ENCODE peak calls at places on chromosomes 11 and 22, in seven cellular contexts. J, Q, U, O, X, C and T are unnamed samples.

GRCh38 chr11:28690746-28691145 is 582.6 kb downstream of the METTL15 start:
- DNase-seq in J (peak), Q (no peak), U (no peak), O (no peak), X (peak), C (no peak), T (no peak)

GRCh38 chr11:66652651-66653050 is 14.1 kb downstream of the RBM4 start:
- DNase-seq in J (no peak), Q (no peak), U (no peak), O (no peak), X (no peak), C (no peak), T (no peak)

GRCh38 chr22:27561301-27561820 is 240.2 kb downstream of the MN1 start:
- DNase-seq in J (no peak), Q (no peak), U (peak), O (no peak), X (no peak), C (no peak), T (no peak)

GRCh38 chr11:61688368-61689163 is 8.4 kb downstream of the DAGLA start:
- DNase-seq in J (no peak), Q (no peak), U (no peak), O (no peak), X (no peak), C (peak), T (peak)

GRCh38 chr11:46291441-46292143 is 14.1 kb downstream of the CREB3L1 start:
- DNase-seq in J (peak), Q (no peak), U (no peak), O (no peak), X (peak), C (no peak), T (no peak)

GRCh38 chr11:8234425-8234821 is 29.3 kb downstream of the LMO1 start:
- DNase-seq in J (no peak), Q (no peak), U (peak), O (no peak), X (no peak), C (no peak), T (peak)

GRCh38 chr22:38350444-38351359 is 33.5 kb upstream of the CSNK1E start:
- DNase-seq in J (no peak), Q (no peak), U (no peak), O (no peak), X (no peak), C (no peak), T (no peak)

GRCh38 chr22:38097557-38098409 is 12.7 kb downstream of the BAIAP2L2 start:
- DNase-seq in J (peak), Q (no peak), U (peak), O (peak), X (peak), C (peak), T (peak)

GRCh38 chr22:38700271-38700788 is 413 bp downstream of the JOSD1 start:
- DNase-seq in J (no peak), Q (no peak), U (peak), O (no peak), X (peak), C (peak), T (no peak)

GRCh38 chr11:73983764-73984543 is 1.3 kb upstream of the UCP2 start:
- DNase-seq in J (no peak), Q (no peak), U (no peak), O (no peak), X (no peak), C (no peak), T (no peak)

GRCh38 chr11:44570411-44571155 is 5.1 kb downstream of the CD82 start:
- DNase-seq in J (no peak), Q (no peak), U (no peak), O (no peak), X (peak), C (no peak), T (no peak)

GRCh38 chr11:44047931-44048431 is at the start of gene ACCSL:
- DNase-seq in J (no peak), Q (no peak), U (no peak), O (no peak), X (no peak), C (no peak), T (peak)

GRCh38 chr11:15186146-15186545 is 71.4 kb downstream of the INSC start:
- DNase-seq in J (no peak), Q (no peak), U (no peak), O (no peak), X (no peak), C (peak), T (no peak)

GRCh38 chr22:27206001-27206746 is 548.8 kb downstream of the MIAT start:
- DNase-seq in J (peak), Q (no peak), U (no peak), O (no peak), X (no peak), C (no peak), T (no peak)

GRCh38 chr22:23110922-23111527 is 30.8 kb downstream of the RSPH14 start:
- DNase-seq in J (no peak), Q (no peak), U (peak), O (no peak), X (no peak), C (no peak), T (no peak)

GRCh38 chr11:10495464-10495786 is 40.4 kb downstream of the AMPD3 start:
- DNase-seq in J (no peak), Q (no peak), U (no peak), O (no peak), X (no peak), C (no peak), T (no peak)

GRCh38 chr22:46119093-46119728 is 31.1 kb upstream of the PPARA start:
- DNase-seq in J (no peak), Q (no peak), U (no peak), O (no peak), X (no peak), C (no peak), T (no peak)
- H2BK5ac ChIP-seq in J (no peak), Q (no peak), U (no peak), O (no peak), X (no peak), C (no peak), T (no peak)

GRCh38 chr11:113382121-113382520 is 5.5 kb upstream of the ANKK1 start:
- DNase-seq in J (no peak), Q (no peak), U (no peak), O (no peak), X (no peak), C (no peak), T (peak)
- H2BK5ac ChIP-seq in J (no peak), Q (no peak), U (no peak), O (no peak), X (no peak), C (no peak), T (no peak)

GRCh38 chr22:32018056-32018455 is 25.0 kb upstream of the SLC5A1 start:
- DNase-seq in J (no peak), Q (no peak), U (no peak), O (no peak), X (no peak), C (peak), T (no peak)
- H2BK5ac ChIP-seq in J (no peak), Q (no peak), U (no peak), O (no peak), X (no peak), C (no peak), T (no peak)

DNA sequence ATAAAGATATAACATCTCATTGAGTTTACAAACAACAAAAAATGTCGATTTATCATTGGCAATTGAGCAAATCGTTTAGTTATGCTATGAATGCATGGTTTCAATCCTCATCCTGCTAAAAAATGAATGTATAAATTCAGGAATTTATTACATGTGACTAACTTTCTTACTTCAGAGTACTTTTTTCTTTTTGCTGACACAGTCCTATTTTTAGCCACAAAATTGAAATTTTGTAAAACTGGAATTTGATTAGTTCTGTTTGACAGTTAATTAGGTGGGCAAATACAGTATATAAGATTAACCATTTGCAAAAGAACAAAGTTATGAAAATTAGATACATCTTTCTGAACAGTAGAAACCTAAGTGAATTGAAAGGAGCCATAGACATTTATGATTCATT is 925.0 kb upstream of the CHORDC1 start:
- DNase-seq in J (no peak), Q (no peak), U (no peak), O (no peak), X (no peak), C (no peak), T (no peak)
- H2BK5ac ChIP-seq in J (no peak), Q (no peak), U (no peak), O (no peak), X (no peak), C (no peak), T (no peak)

GRCh38 chr11:128581908-128582307 is 5.5 kb downstream of the ETS1 start:
- DNase-seq in J (no peak), Q (no peak), U (no peak), O (no peak), X (no peak), C (no peak), T (no peak)
- H2BK5ac ChIP-seq in J (no peak), Q (peak), U (no peak), O (no peak), X (no peak), C (no peak), T (no peak)

GRCh38 chr22:19659805-19660345 is 54.4 kb upstream of the SEPTIN5 start:
- DNase-seq in J (no peak), Q (no peak), U (no peak), O (no peak), X (no peak), C (no peak), T (no peak)
- H2BK5ac ChIP-seq in J (no peak), Q (no peak), U (no peak), O (no peak), X (no peak), C (no peak), T (no peak)

DNA sequence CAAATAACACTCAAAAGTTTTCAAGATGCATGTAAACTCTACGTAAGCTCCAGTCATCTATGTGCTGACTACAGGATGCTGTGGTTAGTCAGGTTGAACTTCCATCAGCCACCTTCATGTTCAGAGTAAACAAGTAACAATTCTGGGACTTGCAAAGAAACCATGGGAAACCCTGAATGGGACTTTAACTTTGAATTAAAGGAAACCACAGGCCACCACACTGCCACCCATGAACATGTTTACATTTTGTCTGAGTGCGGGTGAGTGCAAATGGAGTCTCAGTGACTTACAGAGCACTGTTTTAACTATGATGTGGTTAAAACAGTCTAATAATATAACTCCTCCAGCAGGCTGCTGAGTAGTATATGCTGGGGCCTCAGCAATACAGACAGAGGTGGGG is 12.9 kb upstream of the SYTL2 start:
- DNase-seq in J (peak), Q (no peak), U (no peak), O (no peak), X (peak), C (no peak), T (no peak)
- H2BK5ac ChIP-seq in J (peak), Q (no peak), U (no peak), O (no peak), X (no peak), C (no peak), T (no peak)

GRCh38 chr11:77959434-77959833 is 35.0 kb downstream of the INTS4 start:
- DNase-seq in J (peak), Q (no peak), U (no peak), O (no peak), X (peak), C (no peak), T (no peak)
- H2BK5ac ChIP-seq in J (no peak), Q (no peak), U (no peak), O (no peak), X (no peak), C (no peak), T (no peak)

DNA sequence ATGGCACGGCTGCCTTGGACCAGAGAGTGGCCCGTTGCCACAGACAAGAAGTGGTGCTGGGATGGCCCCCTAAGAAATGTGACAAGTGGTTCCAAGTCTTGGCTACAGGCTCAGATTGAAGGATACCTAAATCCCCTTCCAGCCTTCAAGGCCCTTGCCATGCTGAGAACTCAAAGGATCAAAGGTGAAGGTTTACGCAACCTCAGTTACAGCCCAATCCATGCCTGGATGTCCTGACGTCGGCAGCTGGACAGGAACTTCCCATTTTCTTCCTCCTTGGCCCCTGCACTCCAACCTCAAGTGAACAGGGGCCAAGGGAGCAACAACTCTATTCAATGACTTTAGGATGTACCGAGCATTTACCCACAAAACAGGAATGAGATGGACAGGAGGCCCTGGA is 95.4 kb downstream of the DHCR7 start:
- DNase-seq in J (no peak), Q (no peak), U (no peak), O (no peak), X (no peak), C (no peak), T (no peak)
- H2BK5ac ChIP-seq in J (no peak), Q (no peak), U (no peak), O (no peak), X (no peak), C (no peak), T (no peak)